ENCODE peak calls at places on chromosome 1, in four cellular contexts. L is adrenal gland, Q is foreskin fibroblast, M is MCF 10A. W is an unnamed sample.

GRCh38 chr1:9890224-9890731 is 19.8 kb downstream of the CTNNBIP1 start:
- DNase-seq in L (peak; percentile 75), Q (peak; percentile 87), M (peak; percentile 96), W (no peak)

GRCh38 chr1:220137006-220137794 is 43.3 kb downstream of the IARS2 start:
- DNase-seq in L (no peak), M (no peak), Q (no peak), W (no peak)

GRCh38 chr1:56376188-56376984 is 203.0 kb downstream of the PLPP3 start:
- DNase-seq in Q (peak; percentile 49), M (peak; percentile 84), L (no peak), W (no peak)

GRCh38 chr1:217274416-217274815 is 356.5 kb downstream of the GPATCH2 start:
- DNase-seq in L (no peak), M (peak; percentile 43), Q (peak; percentile 51), W (no peak)

GRCh38 chr1:56034847-56035483 is 544.4 kb downstream of the PLPP3 start:
- DNase-seq in M (no peak), L (no peak), Q (no peak), W (no peak)

GRCh38 chr1:59232209-59232608 is 64.7 kb upstream of the FGGY start:
- DNase-seq in L (peak; percentile 70), Q (no peak), M (no peak), W (no peak)

GRCh38 chr1:225146478-225146877 is 217.0 kb downstream of the DNAH14 start:
- DNase-seq in M (no peak), L (no peak), Q (no peak), W (no peak)

GRCh38 chr1:237033061-237033460 is 8.9 kb upstream of the RYR2 start:
- DNase-seq in M (no peak), Q (no peak), L (no peak), W (no peak)

GRCh38 chr1:234000557-234001081 is 96.1 kb downstream of the SLC35F3 start:
- DNase-seq in L (no peak), Q (no peak), M (no peak), W (no peak)

GRCh38 chr1:1437904-1438376 is 2.5 kb downstream of the VWA1 start:
- DNase-seq in M (no peak), Q (no peak), L (no peak), W (no peak)

GRCh38 chr1:228901936-228902681 is 166.8 kb downstream of the RHOU start:
- DNase-seq in M (no peak), L (no peak), Q (no peak), W (peak; percentile 45)

GRCh38 chr1:205858141-205858961 is 8.4 kb upstream of the PM20D1 start:
- DNase-seq in L (no peak), Q (no peak), M (no peak), W (no peak)

GRCh38 chr1:8517579-8518489 is 199.9 kb downstream of the SLC45A1 start:
- DNase-seq in L (no peak), Q (no peak), M (no peak), W (no peak)

GRCh38 chr1:69082312-69082711 is 485.4 kb upstream of the LRRC7 start:
- DNase-seq in L (no peak), M (no peak), Q (no peak), W (no peak)

GRCh38 chr1:78045850-78046778 is at the start of gene GIPC2:
- DNase-seq in M (no peak), L (peak; percentile 50), Q (no peak), W (peak; percentile 80)

GRCh38 chr1:165403835-165404482 is 41.0 kb downstream of the RXRG start:
- DNase-seq in L (no peak), Q (no peak), M (peak; percentile 65), W (no peak)

GRCh38 chr1:2974701-2975301 is 46.5 kb upstream of the ACTRT2 start:
- DNase-seq in M (no peak), Q (no peak), L (no peak), W (no peak)

GRCh38 chr1:89005286-89006151 is 13.1 kb upstream of the KYAT3 start:
- DNase-seq in L (no peak), M (no peak), Q (no peak), W (no peak)

GRCh38 chr1:221777434-221778072 is 35.7 kb upstream of the DUSP10 start:
- DNase-seq in L (no peak), M (no peak), Q (no peak), W (no peak)

GRCh38 chr1:57485643-57486042 is 61.8 kb upstream of the DAB1 start:
- DNase-seq in Q (peak; percentile 58), L (no peak), M (peak; percentile 18), W (no peak)

GRCh38 chr1:117534995-117535467 is 70.8 kb upstream of the TENT5C start:
- DNase-seq in M (peak; percentile 62), L (peak; percentile 30), Q (peak; percentile 41), W (peak; percentile 63)

GRCh38 chr1:178938281-178938958 is 67.5 kb upstream of the ANGPTL1 start:
- DNase-seq in L (no peak), Q (no peak), M (no peak), W (no peak)

GRCh38 chr1:245045087-245045881 is 109.5 kb upstream of the KIF26B start:
- DNase-seq in M (peak; percentile 31), Q (no peak), L (no peak), W (no peak)

GRCh38 chr1:64266941-64267340 is 63.5 kb downstream of the UBE2U start:
- DNase-seq in M (no peak), Q (no peak), L (no peak), W (no peak)

DNA sequence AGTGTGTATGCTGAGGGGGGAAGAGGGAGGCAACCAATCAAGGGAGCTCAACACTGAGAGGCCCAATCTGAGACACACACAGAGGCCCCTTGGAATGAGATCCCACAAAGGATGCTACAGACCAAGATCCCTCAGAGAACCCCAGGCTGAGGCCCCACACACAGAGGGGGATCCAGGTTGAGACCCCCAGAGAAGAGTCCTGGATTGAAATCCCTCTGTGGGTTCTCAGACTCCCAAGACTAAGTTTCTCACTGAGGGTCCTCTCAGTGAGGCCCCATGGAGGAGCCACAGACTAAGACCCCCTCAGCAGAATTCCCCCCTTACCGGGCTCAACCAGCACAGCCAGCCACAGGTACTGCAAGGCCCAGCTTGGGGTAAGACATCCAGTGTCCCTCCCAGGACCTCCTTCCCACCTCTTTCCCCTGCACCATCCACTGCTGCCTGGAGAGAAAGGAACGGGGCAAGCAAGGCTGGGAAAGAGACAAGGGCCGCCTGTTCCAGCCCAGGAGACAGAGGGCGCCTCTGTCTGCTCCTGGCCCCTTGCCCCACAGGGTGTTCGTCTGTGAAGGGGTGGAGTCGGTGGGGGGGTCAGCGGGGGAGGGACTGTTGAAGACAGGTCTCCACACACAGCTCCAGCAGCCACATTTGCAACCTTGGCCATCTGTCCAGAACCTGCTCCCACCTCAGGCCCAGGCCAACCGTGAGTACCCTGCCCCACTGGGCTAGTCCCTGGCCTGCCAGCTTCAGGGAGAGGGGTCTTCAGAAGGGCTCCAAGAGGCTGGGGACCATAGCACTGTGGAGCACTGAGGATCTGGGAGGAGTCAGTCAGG is at the start of gene S100A1:
- DNase-seq in M (no peak), L (no peak), Q (no peak), W (no peak)
- TF ChIP-seq CTCF in M (no peak), L (no peak), Q (no peak), W (no peak)

GRCh38 chr1:41021526-41022308 is at the start of gene SLFNL1:
- DNase-seq in L (no peak), M (peak; percentile 26), Q (peak; percentile 20), W (no peak)
- TF ChIP-seq CTCF in L (no peak), M (no peak), Q (peak; percentile 22), W (no peak)

GRCh38 chr1:30488324-30488913 is 235.0 kb downstream of the MATN1 start:
- DNase-seq in M (no peak), Q (no peak), L (no peak), W (no peak)
- TF ChIP-seq CTCF in M (no peak), Q (no peak), L (no peak), W (no peak)

GRCh38 chr1:28580706-28581530 is 11.1 kb upstream of the RAB42 start:
- DNase-seq in Q (peak; percentile 30), M (peak; percentile 42), L (no peak), W (peak; percentile 79)
- TF ChIP-seq CTCF in Q (no peak), M (no peak), L (no peak), W (no peak)